ENCODE peak calls at places on chromosomes 7 and 10, in eight cellular contexts. P is amygdala, S is kidney, M is posterior vena cava, B is HCEC 1CT, Y is hepatocyte, C is H54, K is myocyte. R is an unnamed sample.

GRCh38 chr10:110393866-110394265 is 89.1 kb upstream of the SMNDC1 start:
- DNase-seq in S (peak), P (no peak), Y (no peak), B (no peak), C (no peak), K (no peak), M (no peak), R (no peak)

GRCh38 chr7:12965767-12966166 is 278.3 kb downstream of the ARL4A start:
- DNase-seq in Y (no peak), K (no peak), C (no peak), M (no peak), B (no peak), S (no peak), P (no peak), R (no peak)

GRCh38 chr7:44215531-44215930 is 14.8 kb downstream of the YKT6 start:
- DNase-seq in K (no peak), P (no peak), S (peak), Y (no peak), M (peak), C (no peak), B (no peak), R (peak)

GRCh38 chr10:101829561-101830315 is 11.5 kb upstream of the OGA start:
- DNase-seq in Y (peak), S (peak), B (no peak), K (no peak), P (no peak), C (no peak), M (no peak), R (peak)

GRCh38 chr7:88615336-88615735 is 144.2 kb upstream of the ZNF804B start:
- DNase-seq in K (no peak), P (no peak), Y (no peak), B (no peak), S (no peak), C (no peak), M (no peak), R (no peak)

GRCh38 chr7:131735151-131735550 is 178.7 kb upstream of the PODXL start:
- DNase-seq in B (no peak), P (no peak), Y (no peak), M (no peak), C (no peak), S (no peak), K (no peak), R (no peak)

GRCh38 chr7:41163991-41164390 is 538.9 kb downstream of the INHBA start:
- DNase-seq in B (no peak), P (no peak), S (no peak), K (peak), Y (no peak), C (no peak), M (no peak), R (no peak)

GRCh38 chr7:14309432-14309831 is 320.0 kb upstream of the ETV1 start:
- DNase-seq in C (no peak), M (no peak), Y (no peak), P (no peak), S (no peak), B (no peak), K (no peak), R (no peak)

GRCh38 chr7:65927489-65928448 is 54.2 kb downstream of the GUSB start:
- DNase-seq in B (no peak), M (no peak), S (no peak), C (no peak), P (no peak), Y (peak), K (no peak), R (no peak)

GRCh38 chr10:118246340-118247247 is 95.5 kb downstream of the FAM204A start:
- DNase-seq in C (no peak), M (no peak), S (no peak), P (no peak), B (no peak), K (no peak), Y (no peak), R (no peak)

GRCh38 chr7:116630932-116631449 is 41.0 kb upstream of the MET start:
- DNase-seq in Y (peak), B (peak), P (no peak), K (peak), S (peak), C (peak), M (peak), R (peak)

GRCh38 chr10:4835494-4835918 is 9.5 kb downstream of the AKR1E2 start:
- DNase-seq in Y (no peak), P (no peak), M (no peak), K (no peak), B (no peak), S (no peak), C (no peak), R (no peak)

GRCh38 chr10:18204050-18204449 is 63.8 kb downstream of the CACNB2 start:
- DNase-seq in M (no peak), C (no peak), S (no peak), P (no peak), K (no peak), B (no peak), Y (no peak), R (no peak)

GRCh38 chr10:98411768-98412167 is 3.2 kb downstream of the PYROXD2 start:
- DNase-seq in M (no peak), Y (no peak), C (no peak), K (peak), S (no peak), B (peak), P (no peak), R (peak)

GRCh38 chr7:90320801-90321494 is at the start of gene FAM237B:
- DNase-seq in C (no peak), M (no peak), P (no peak), B (no peak), K (peak), Y (peak), S (peak), R (no peak)

GRCh38 chr7:77284633-77285032 is 85.0 kb upstream of the FGL2 start:
- DNase-seq in B (no peak), M (no peak), P (no peak), Y (no peak), C (no peak), S (no peak), K (no peak), R (no peak)

GRCh38 chr10:110368002-110368401 is 63.3 kb upstream of the SMNDC1 start:
- DNase-seq in B (no peak), Y (peak), K (no peak), C (no peak), S (no peak), M (no peak), P (no peak), R (no peak)

GRCh38 chr10:75630746-75631145 is 199.3 kb downstream of the LRMDA start:
- DNase-seq in K (no peak), S (no peak), B (no peak), C (no peak), P (no peak), M (no peak), Y (no peak), R (no peak)

GRCh38 chr7:104552102-104552501 is 223.7 kb downstream of the LHFPL3 start:
- DNase-seq in P (no peak), K (peak), S (no peak), M (peak), C (peak), B (peak), Y (peak), R (no peak)

GRCh38 chr10:52442576-52442975 is 128.5 kb downstream of the DKK1 start:
- DNase-seq in Y (no peak), C (no peak), B (peak), P (no peak), K (peak), M (no peak), S (no peak), R (no peak)

GRCh38 chr7:158078161-158078910 is 509.3 kb downstream of the PTPRN2 start:
- DNase-seq in M (peak), Y (no peak), S (no peak), P (no peak), B (no peak), C (no peak), K (no peak), R (peak)

GRCh38 chr10:50362547-50363125 is 111.3 kb upstream of the ASAH2 start:
- DNase-seq in B (peak), P (no peak), K (no peak), M (no peak), Y (no peak), S (no peak), C (no peak), R (no peak)

GRCh38 chr10:101837753-101838152 is 5.8 kb downstream of the KCNIP2 start:
- DNase-seq in Y (no peak), P (no peak), C (no peak), B (no peak), S (no peak), M (no peak), K (no peak), R (no peak)

GRCh38 chr10:64486149-64486548 is 964.9 kb downstream of the REEP3 start:
- DNase-seq in M (no peak), Y (no peak), B (no peak), C (peak), K (no peak), P (no peak), S (no peak), R (no peak)

GRCh38 chr10:84256510-84257342 is 11.9 kb downstream of the RGR start:
- DNase-seq in S (no peak), K (peak), M (peak), B (peak), P (no peak), Y (peak), C (peak), R (no peak)

GRCh38 chr10:74011762-74012161 is 13.8 kb downstream of the VCL start:
- DNase-seq in S (no peak), C (no peak), K (peak), P (no peak), M (no peak), B (peak), Y (peak), R (no peak)

GRCh38 chr10:124731551-124731950 is 12.6 kb downstream of the FAM53B start:
- DNase-seq in B (no peak), K (no peak), S (peak), M (no peak), C (no peak), P (no peak), Y (no peak), R (no peak)

GRCh38 chr7:3922175-3922635 is 621.2 kb downstream of the SDK1 start:
- DNase-seq in S (no peak), M (no peak), K (peak), Y (peak), B (peak), C (peak), P (no peak), R (no peak)

GRCh38 chr10:22344204-22344603 is 1.1 kb upstream of the SPAG6 start:
- DNase-seq in K (peak), C (no peak), S (no peak), Y (no peak), P (no peak), B (no peak), M (no peak), R (no peak)

GRCh38 chr10:31261502-31262311 is 57.3 kb upstream of the ZEB1 start:
- DNase-seq in C (peak), P (no peak), Y (peak), S (no peak), B (peak), K (peak), M (no peak), R (no peak)

GRCh38 chr10:114151486-114151885 is 22.5 kb downstream of the CCDC186 start:
- DNase-seq in B (peak), P (no peak), K (peak), S (no peak), C (peak), Y (no peak), M (no peak), R (no peak)

GRCh38 chr7:334618-335357 is 44.8 kb downstream of the FOXL3 start:
- DNase-seq in B (no peak), S (no peak), P (no peak), C (no peak), K (no peak), Y (no peak), M (no peak), R (no peak)

GRCh38 chr7:92586403-92586802 is 3.8 kb downstream of the FAM133B start:
- DNase-seq in Y (no peak), K (no peak), S (no peak), B (peak), P (no peak), C (no peak), M (no peak), R (no peak)

GRCh38 chr7:149140784-149141183 is 6.5 kb upstream of the ZNF398 start:
- DNase-seq in S (no peak), M (no peak), C (no peak), Y (no peak), P (no peak), B (peak), K (no peak), R (no peak)

GRCh38 chr10:23351914-23352313 is 7.3 kb upstream of the C10orf67 start:
- DNase-seq in B (peak), Y (no peak), S (no peak), C (no peak), M (no peak), K (no peak), P (no peak), R (no peak)

R was measured in sigmoid colon.